ENCODE peak calls at places on chromosomes 16 and 17, in ten cellular contexts. W is 8988T; E is anterior cingulate cortex; V is fibroblast of lung; U is stimulated activated CD4-positive, alpha-beta T cell treated with anti-CD3 and anti-CD28 coated beads, TNF-alpha, amount 100 ng/mL, for 24 hours; Z is cardiac septum; G is Daoy; N is uterus; D is osteoblast; F is left ventricle myocardium inferior. R is an unnamed sample.

GRCh38 chr17:73569758-73570319 is 74.4 kb downstream of the SDK2 start:
- DNase-seq in G (no peak), U (no peak), Z (no peak), D (no peak), N (no peak), F (no peak), V (no peak), E (no peak), W (no peak), R (no peak)

GRCh38 chr17:75750661-75751423 is 14.2 kb downstream of the GALK1 start:
- DNase-seq in Z (no peak), D (peak; percentile 81), W (no peak), G (no peak), F (no peak), V (no peak), N (no peak), E (no peak), U (no peak), R (no peak)

GRCh38 chr16:23072769-23073549 is 76.3 kb downstream of the USP31 start:
- DNase-seq in E (no peak), F (no peak), Z (no peak), N (no peak), G (no peak), W (no peak), V (peak; percentile 65), U (no peak), D (no peak), R (no peak)

GRCh38 chr17:42751628-42752027 is 6.8 kb upstream of the EZH1 start:
- DNase-seq in U (no peak), Z (peak; percentile 20), F (no peak), D (no peak), N (no peak), G (no peak), E (no peak), W (no peak), V (no peak), R (no peak)

GRCh38 chr16:58419241-58420012 is 27.2 kb downstream of the GINS3 start:
- DNase-seq in G (no peak), D (no peak), N (peak; percentile 43), W (no peak), Z (no peak), F (no peak), V (no peak), U (no peak), E (no peak), R (no peak)

GRCh38 chr16:54239441-54239840 is 47.1 kb downstream of the IRX3 start:
- DNase-seq in D (no peak), N (no peak), Z (no peak), V (no peak), W (no peak), G (no peak), F (peak; percentile 77), E (no peak), U (no peak), R (no peak)

GRCh38 chr16:66454751-66455150 is 27.7 kb downstream of the BEAN1 start:
- DNase-seq in W (no peak), D (no peak), Z (peak; percentile 17), U (no peak), V (no peak), G (no peak), E (no peak), N (no peak), F (no peak), R (no peak)

GRCh38 chr17:59762826-59763374 is 55.4 kb downstream of the VMP1 start:
- DNase-seq in G (no peak), E (no peak), N (no peak), Z (no peak), W (no peak), F (no peak), V (no peak), U (no peak), D (no peak), R (no peak)

GRCh38 chr16:88681084-88681680 is 5.1 kb downstream of the SNAI3 start:
- DNase-seq in V (no peak), Z (no peak), F (no peak), E (no peak), N (no peak), U (no peak), D (no peak), W (peak; percentile 91), G (no peak), R (no peak)

GRCh38 chr17:19672009-19672837 is 23.7 kb downstream of the ALDH3A2 start:
- DNase-seq in E (no peak), U (no peak), Z (no peak), G (no peak), V (peak; percentile 8), W (no peak), D (peak; percentile 71), N (no peak), F (peak; percentile 48), R (no peak)

GRCh38 chr16:15033309-15033707 is 22.6 kb downstream of the NTAN1 start:
- DNase-seq in F (peak; percentile 77), G (no peak), E (no peak), U (no peak), V (no peak), N (no peak), Z (peak; percentile 86), D (no peak), W (no peak), R (no peak)

GRCh38 chr17:57809879-57810278 is 40.0 kb downstream of the MRPS23 start:
- DNase-seq in V (no peak), U (no peak), D (no peak), N (no peak), G (no peak), F (no peak), E (no peak), W (no peak), Z (no peak), R (no peak)

GRCh38 chr17:82201498-82201910 is 11.1 kb downstream of the CCDC57 start:
- DNase-seq in N (no peak), Z (peak; percentile 63), U (no peak), E (no peak), D (peak; percentile 34), W (no peak), G (no peak), F (no peak), V (no peak), R (no peak)

GRCh38 chr17:49388290-49388640 is 26.2 kb upstream of the ZNF652 start:
- DNase-seq in E (no peak), W (no peak), N (no peak), G (no peak), F (no peak), D (no peak), Z (no peak), U (no peak), V (no peak), R (no peak)

GRCh38 chr17:82775033-82775823 is 23.4 kb downstream of the TBCD start:
- DNase-seq in F (peak; percentile 67), E (peak; percentile 61), W (peak; percentile 90), D (peak; percentile 99), U (no peak), V (peak; percentile 34), Z (peak; percentile 86), N (peak; percentile 59), G (peak; percentile 65), R (peak; percentile 89)

GRCh38 chr17:40224707-40225092 is 5.6 kb downstream of the WIPF2 start:
- DNase-seq in U (no peak), N (no peak), E (peak; percentile 80), F (no peak), G (no peak), V (peak; percentile 88), W (no peak), D (no peak), Z (no peak), R (no peak)

GRCh38 chr16:79400462-79401149 is 199.9 kb downstream of the MAF start:
- DNase-seq in E (no peak), U (no peak), W (no peak), V (no peak), G (no peak), N (no peak), F (no peak), D (no peak), Z (peak; percentile 49), R (no peak)

GRCh38 chr16:47873434-47873833 is 282.4 kb downstream of the ABCC12 start:
- DNase-seq in G (peak; percentile 15), F (no peak), N (no peak), E (no peak), U (no peak), V (no peak), Z (no peak), D (no peak), W (no peak), R (no peak)

GRCh38 chr16:74281285-74281684 is 15.3 kb upstream of the PSMD7 start:
- DNase-seq in W (no peak), N (no peak), U (no peak), F (no peak), Z (no peak), D (no peak), V (no peak), G (no peak), E (no peak), R (no peak)

GRCh38 chr16:75043175-75043937 is 44.5 kb downstream of the ZNRF1 start:
- DNase-seq in F (no peak), Z (no peak), W (no peak), U (no peak), D (no peak), V (peak; percentile 50), G (no peak), E (no peak), N (peak; percentile 47), R (no peak)

GRCh38 chr17:73192219-73192893 is 499 bp upstream of the COG1 start:
- DNase-seq in G (peak; percentile 79), N (peak; percentile 61), D (peak; percentile 98), Z (peak; percentile 81), W (peak; percentile 42), E (peak; percentile 50), U (peak; percentile 42), F (peak; percentile 65), V (peak; percentile 77), R (peak; percentile 87)

GRCh38 chr16:11359370-11359769 is 14.1 kb downstream of the RMI2 start:
- DNase-seq in D (no peak), F (no peak), Z (no peak), W (no peak), E (no peak), G (peak; percentile 72), U (no peak), V (peak; percentile 85), N (no peak), R (no peak)

GRCh38 chr17:75531724-75532090 is 6.2 kb downstream of the LLGL2 start:
- DNase-seq in G (no peak), E (no peak), U (no peak), Z (no peak), D (no peak), F (no peak), W (peak; percentile 68), V (no peak), N (no peak), R (no peak)

GRCh38 chr17:41063449-41063848 is 2.2 kb downstream of the KRTAP2-4 start:
- DNase-seq in V (no peak), Z (no peak), W (no peak), F (no peak), U (no peak), D (no peak), E (no peak), G (no peak), N (no peak), R (no peak)

GRCh38 chr17:20779521-20779920 is 200.0 kb downstream of the CDRT15L2 start:
- DNase-seq in V (no peak), N (no peak), Z (no peak), F (no peak), U (no peak), E (no peak), W (no peak), D (no peak), G (no peak), R (no peak)

GRCh38 chr17:54085934-54086333 is 263.2 kb downstream of the KIF2B start:
- DNase-seq in N (no peak), Z (no peak), F (no peak), W (no peak), G (no peak), D (no peak), U (no peak), E (no peak), V (no peak), R (no peak)

R was measured in osteocyte.